ENCODE peak calls at places on chromosomes 6 and 20, in four cellular contexts. Y is HL-60, D is K562, C is GM12878. Z is an unnamed sample.

GRCh38 chr20:53284141-53285055 is 309.2 kb downstream of the ZNF217 start:
- DNase-seq in Y (no peak), D (no peak), C (no peak), Z (no peak)

GRCh38 chr20:41038149-41038877 is 9.7 kb downstream of the TOP1 start:
- DNase-seq in Y (no peak), D (no peak), C (no peak), Z (no peak)

GRCh38 chr6:96851858-96852257 is 14.6 kb upstream of the GPR63 start:
- DNase-seq in Y (no peak), D (no peak), C (no peak), Z (no peak)

GRCh38 chr6:32941412-32941784 is 570 bp upstream of the HLA-DMB start:
- DNase-seq in Y (no peak), D (no peak), C (peak), Z (no peak)

GRCh38 chr6:157443066-157443800 is 62.2 kb downstream of the ZDHHC14 start:
- DNase-seq in Y (no peak), D (no peak), C (peak), Z (no peak)

GRCh38 chr6:15518878-15519277 is 143.9 kb downstream of the DTNBP1 start:
- DNase-seq in Y (no peak), D (no peak), C (no peak), Z (no peak)

GRCh38 chr6:47701374-47701773 is 3.0 kb downstream of the ADGRF4 start:
- DNase-seq in Y (no peak), D (no peak), C (peak), Z (no peak)

GRCh38 chr6:44219053-44219814 is 2.5 kb downstream of the MYMX start:
- DNase-seq in Y (no peak), D (peak), C (no peak), Z (peak)

GRCh38 chr6:76682842-76683241 is 610.4 kb upstream of the IMPG1 start:
- DNase-seq in Y (no peak), D (no peak), C (no peak), Z (no peak)

GRCh38 chr6:17600527-17601388 is 656 bp downstream of the FAM8A1 start:
- DNase-seq in Y (no peak), D (peak), C (no peak), Z (peak)

GRCh38 chr20:24987244-24987643 is 5.3 kb downstream of the APMAP start:
- DNase-seq in Y (peak), D (no peak), C (no peak), Z (no peak)

GRCh38 chr6:144576871-144577270 is 291.7 kb downstream of the UTRN start:
- DNase-seq in Y (no peak), D (no peak), C (no peak), Z (no peak)

GRCh38 chr6:166317261-166318212 is 9.3 kb upstream of the PRR18 start:
- DNase-seq in Y (no peak), D (no peak), C (no peak), Z (no peak)

GRCh38 chr6:17101422-17102257 is at the start of gene STMND1:
- DNase-seq in Y (no peak), D (no peak), C (no peak), Z (no peak)

GRCh38 chr20:56952258-56952929 is 314.0 kb downstream of the BMP7 start:
- DNase-seq in Y (no peak), D (no peak), C (no peak), Z (no peak)
- TF ChIP-seq POLR2AphosphoS5 in Y (no peak), D (no peak), C (no peak), Z (no peak)

DNA sequence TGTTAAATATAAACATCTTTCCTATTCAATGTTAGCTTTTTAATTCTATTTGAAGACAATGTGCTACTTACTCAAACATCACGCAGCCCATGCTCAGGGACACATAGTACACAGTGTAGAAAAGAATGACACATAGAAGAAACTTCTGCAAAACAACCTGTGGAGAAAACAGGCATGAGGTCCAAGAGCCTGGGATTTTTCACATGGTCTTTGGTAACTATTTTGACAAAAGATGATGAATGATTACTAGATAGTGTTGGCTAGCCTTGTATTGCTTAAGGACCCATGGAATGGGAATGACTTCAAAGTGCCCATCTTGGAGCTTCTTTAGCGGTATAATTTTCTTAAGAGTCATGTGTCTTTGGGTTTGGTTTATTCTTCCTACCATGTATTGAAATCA is 15.4 kb downstream of the TMEM244 start:
- DNase-seq in Y (no peak), D (no peak), C (no peak), Z (no peak)
- TF ChIP-seq SPI1 in Y (no peak), D (no peak), C (no peak), Z (no peak)

GRCh38 chr6:40265615-40266014 is 321.5 kb downstream of the LRFN2 start:
- DNase-seq in Y (no peak), D (no peak), C (no peak), Z (no peak)
- TF ChIP-seq POLR2AphosphoS5 in Y (no peak), D (no peak), C (no peak), Z (no peak)

DNA sequence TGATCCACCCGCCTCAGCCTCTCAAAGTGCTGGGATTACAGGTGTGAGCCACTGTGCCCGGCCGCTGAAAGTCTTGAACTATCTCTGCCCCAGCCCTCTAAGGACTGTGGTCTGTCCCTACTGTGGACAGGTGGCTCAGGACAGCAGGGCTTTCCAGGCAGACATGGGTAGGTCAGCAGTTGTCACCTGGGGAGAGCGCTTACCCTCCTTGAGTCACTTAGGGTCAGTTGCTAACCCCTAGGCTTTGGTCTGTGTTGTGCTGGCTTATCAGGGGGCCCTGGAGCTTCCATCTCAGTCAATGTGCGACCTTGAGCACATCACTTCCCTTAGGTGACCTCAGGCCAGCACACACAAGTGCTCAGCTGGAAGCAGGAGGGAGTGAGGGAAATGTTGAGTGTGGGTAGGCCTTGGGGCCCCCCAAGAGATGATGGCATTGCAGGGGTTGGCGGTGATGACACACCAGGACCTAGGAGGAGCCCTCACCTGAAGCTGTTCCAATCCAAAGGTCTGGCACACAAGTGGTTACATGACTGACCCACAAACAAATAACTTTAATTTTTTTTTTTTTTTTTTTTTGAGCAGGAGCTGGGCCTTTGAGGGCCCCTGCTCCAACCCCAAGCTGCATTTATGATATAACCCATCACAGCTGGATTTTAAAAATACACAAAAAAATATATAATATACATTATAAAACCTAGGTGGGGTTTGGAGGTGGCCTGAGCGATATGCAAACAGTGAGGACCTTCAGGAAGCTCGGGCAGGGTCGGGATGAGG is 5.1 kb downstream of the RPL10A start:
- DNase-seq in Y (no peak), D (no peak), C (no peak), Z (no peak)
- TF ChIP-seq SPI1 in Y (no peak), D (no peak), C (no peak), Z (no peak)

GRCh38 chr6:126015869-126016268 is 29.5 kb downstream of the TRMT11 start:
- DNase-seq in Y (no peak), D (no peak), C (no peak), Z (no peak)
- TF ChIP-seq POLR2AphosphoS5 in Y (no peak), D (no peak), C (no peak), Z (no peak)